ENCODE peak calls at places on chromosome 14, in seven cellular contexts. L, S, C, H, D, P and J are unnamed samples. For H3K9me3, the result is how much of the 10 kb centered on the place peaks cover.

GRCh38 chr14:51087024-51087423 is 7.9 kb downstream of the TRIM9 start:
- DNase-seq in L (no peak), S (peak), C (no peak), H (no peak), D (peak), P (no peak), J (peak)

GRCh38 chr14:96638041-96638855 is 136.1 kb downstream of the PAPOLA start:
- DNase-seq in L (no peak), S (no peak), C (no peak), H (no peak), D (no peak), P (no peak), J (no peak)

GRCh38 chr14:68897559-68898160 is 81.4 kb downstream of the ACTN1 start:
- DNase-seq in L (no peak), S (no peak), C (no peak), H (no peak), D (no peak), P (peak), J (no peak)

GRCh38 chr14:53638966-53639365 is 317.7 kb downstream of the BMP4 start:
- DNase-seq in L (no peak), S (peak), C (no peak), H (no peak), D (no peak), P (no peak), J (no peak)

GRCh38 chr14:91115986-91116385 is 2.1 kb downstream of the DGLUCY start:
- DNase-seq in L (peak), S (peak), C (peak), H (peak), D (no peak), P (no peak), J (no peak)

GRCh38 chr14:59277659-59278058 is 89.2 kb downstream of the DAAM1 start:
- DNase-seq in L (no peak), S (no peak), C (no peak), H (peak), D (no peak), P (no peak), J (no peak)

GRCh38 chr14:96940009-96940408 is 142.8 kb downstream of the VRK1 start:
- DNase-seq in L (no peak), S (peak), C (no peak), H (peak), D (no peak), P (no peak), J (peak)

GRCh38 chr14:68248481-68249255 is 429.1 kb downstream of the RAD51B start:
- DNase-seq in L (no peak), S (peak), C (peak), H (peak), D (peak), P (peak), J (no peak)

GRCh38 chr14:100532916-100533630 is 54.1 kb downstream of the BEGAIN start:
- DNase-seq in L (peak), S (no peak), C (no peak), H (no peak), D (no peak), P (peak), J (no peak)

GRCh38 chr14:58963873-58964597 is 224.4 kb upstream of the DAAM1 start:
- DNase-seq in L (no peak), S (no peak), C (no peak), H (no peak), D (no peak), P (no peak), J (no peak)

GRCh38 chr14:61129168-61129745 is 148.2 kb downstream of the SLC38A6 start:
- DNase-seq in L (no peak), S (peak), C (no peak), H (no peak), D (no peak), P (no peak), J (no peak)

GRCh38 chr14:97655169-97655948 is 858.2 kb downstream of the VRK1 start:
- DNase-seq in L (no peak), S (peak), C (no peak), H (peak), D (no peak), P (no peak), J (no peak)

GRCh38 chr14:99681101-99681831 is 2.8 kb upstream of the CYP46A1 start:
- DNase-seq in L (no peak), S (no peak), C (no peak), H (no peak), D (no peak), P (peak), J (no peak)

GRCh38 chr14:73718742-73719251 is 4.6 kb upstream of the PNMA1 start:
- DNase-seq in L (peak), S (no peak), C (no peak), H (no peak), D (no peak), P (peak), J (no peak)

GRCh38 chr14:92401561-92401960 is 78.6 kb downstream of the SLC24A4 start:
- DNase-seq in L (no peak), S (no peak), C (no peak), H (no peak), D (no peak), P (no peak), J (no peak)

GRCh38 chr14:77053046-77053841 is 24.7 kb upstream of the IRF2BPL start:
- DNase-seq in L (peak), S (no peak), C (peak), H (peak), D (no peak), P (peak), J (peak)

GRCh38 chr14:69662636-69663321 is 51.4 kb downstream of the SUSD6 start:
- DNase-seq in L (no peak), S (peak), C (no peak), H (no peak), D (no peak), P (no peak), J (no peak)

GRCh38 chr14:74622257-74622656 is 10.2 kb upstream of the LTBP2 start:
- DNase-seq in L (no peak), S (no peak), C (no peak), H (no peak), D (no peak), P (no peak), J (no peak)

GRCh38 chr14:54696998-54697397 is 130.1 kb downstream of the SAMD4A start:
- DNase-seq in L (no peak), S (no peak), C (no peak), H (no peak), D (no peak), P (no peak), J (no peak)

GRCh38 chr14:76352639-76353281 is 23.2 kb upstream of the ESRRB start:
- DNase-seq in L (peak), S (peak), C (peak), H (peak), D (peak), P (peak), J (peak)

GRCh38 chr14:61469771-61470170 is 148.4 kb downstream of the PRKCH start:
- DNase-seq in L (no peak), S (no peak), C (no peak), H (peak), D (no peak), P (no peak), J (no peak)

GRCh38 chr14:97218336-97218712 is 421.1 kb downstream of the VRK1 start:
- DNase-seq in L (no peak), S (no peak), C (no peak), H (no peak), D (no peak), P (no peak), J (no peak)

GRCh38 chr14:48857366-48857765 is 728.8 kb downstream of the RPS29 start:
- DNase-seq in L (no peak), S (no peak), C (no peak), H (peak), D (no peak), P (no peak), J (no peak)

GRCh38 chr14:75911883-75912282 is 69.9 kb downstream of the TGFB3 start:
- DNase-seq in L (no peak), S (no peak), C (no peak), H (no peak), D (no peak), P (no peak), J (no peak)

GRCh38 chr14:42676636-42677035 is 1070.0 kb downstream of the LRFN5 start:
- DNase-seq in L (no peak), S (no peak), C (no peak), H (no peak), D (no peak), P (no peak), J (no peak)

GRCh38 chr14:55073856-55074255 is 22.4 kb downstream of the MAPK1IP1L start:
- DNase-seq in L (no peak), S (peak), C (peak), H (no peak), D (no peak), P (no peak), J (no peak)

GRCh38 chr14:104093366-104094055 is 8.0 kb downstream of the ASPG start:
- DNase-seq in L (no peak), S (peak), C (no peak), H (peak), D (no peak), P (peak), J (no peak)

GRCh38 chr14:90642239-90642717 is 174.0 kb downstream of the TTC7B start:
- DNase-seq in L (no peak), S (no peak), C (peak), H (peak), D (no peak), P (no peak), J (no peak)

GRCh38 chr14:74612346-74613021 is 447 bp upstream of the LTBP2 start:
- DNase-seq in L (peak), S (peak), C (peak), H (peak), D (peak), P (peak), J (peak)

GRCh38 chr14:102508774-102509743 is 517 bp downstream of the ANKRD9 start:
- DNase-seq in L (peak), S (peak), C (peak), H (peak), D (no peak), P (peak), J (peak)

GRCh38 chr14:69879175-69880047 is at the start of gene SMOC1:
- DNase-seq in L (peak), S (no peak), C (peak), H (peak), D (peak), P (peak), J (peak)

GRCh38 chr14:23436327-23437141 is 1.1 kb upstream of the MYH7 start:
- DNase-seq in L (no peak), S (no peak), C (no peak), H (peak), D (no peak), P (no peak), J (no peak)

GRCh38 chr14:61562321-61563161 is 132.8 kb upstream of the HIF1A start:
- DNase-seq in L (peak), S (peak), C (peak), H (peak), D (peak), P (no peak), J (peak)

GRCh38 chr14:60649815-60650381 is 621 bp upstream of the SIX1 start:
- DNase-seq in L (no peak), S (peak), C (no peak), H (peak), D (no peak), P (no peak), J (peak)

GRCh38 chr14:72303930-72304329 is 371.7 kb downstream of the RGS6 start:
- DNase-seq in L (no peak), S (no peak), C (no peak), H (no peak), D (no peak), P (no peak), J (no peak)

GRCh38 chr14:29222671-29223268 is 456.2 kb downstream of the FOXG1 start:
- DNase-seq in L (peak), S (peak), C (peak), H (peak), D (no peak), P (no peak), J (peak)

GRCh38 chr14:19743256-19743655 is at the start of gene OR4Q3:
- DNase-seq in L (no peak), S (no peak), C (no peak), H (peak), D (no peak), P (no peak), J (no peak)
- H3K9me3 ChIP-seq in L (under half), S (under half), C (under half), H (under half), D (under half), P (under half), J (under half)

DNA sequence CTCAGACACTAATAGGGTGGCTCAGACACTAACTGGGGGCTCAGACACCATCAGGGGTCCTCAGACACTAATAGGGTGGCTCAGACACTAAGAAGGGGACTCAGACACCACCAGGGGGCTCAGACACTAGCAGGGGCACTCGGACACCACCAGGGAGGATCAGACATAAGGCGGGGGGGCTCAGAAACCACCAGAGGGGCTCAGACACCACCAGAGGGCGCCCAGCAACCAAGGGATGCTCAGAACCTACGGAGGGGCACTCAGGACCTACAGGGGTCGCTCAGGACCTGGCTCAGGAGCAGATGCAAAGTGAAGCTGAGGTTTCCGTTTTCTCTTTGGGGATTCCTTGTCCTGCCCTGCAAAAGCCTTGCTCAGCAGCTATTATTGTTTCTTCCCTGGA is 448.5 kb downstream of the TMEM121 start:
- DNase-seq in L (no peak), S (no peak), C (no peak), H (peak), D (no peak), P (no peak), J (peak)
- H3K9me3 ChIP-seq in L (under half), S (under half), C (under half), H (under half), D (under half), P (under half), J (under half)

DNA sequence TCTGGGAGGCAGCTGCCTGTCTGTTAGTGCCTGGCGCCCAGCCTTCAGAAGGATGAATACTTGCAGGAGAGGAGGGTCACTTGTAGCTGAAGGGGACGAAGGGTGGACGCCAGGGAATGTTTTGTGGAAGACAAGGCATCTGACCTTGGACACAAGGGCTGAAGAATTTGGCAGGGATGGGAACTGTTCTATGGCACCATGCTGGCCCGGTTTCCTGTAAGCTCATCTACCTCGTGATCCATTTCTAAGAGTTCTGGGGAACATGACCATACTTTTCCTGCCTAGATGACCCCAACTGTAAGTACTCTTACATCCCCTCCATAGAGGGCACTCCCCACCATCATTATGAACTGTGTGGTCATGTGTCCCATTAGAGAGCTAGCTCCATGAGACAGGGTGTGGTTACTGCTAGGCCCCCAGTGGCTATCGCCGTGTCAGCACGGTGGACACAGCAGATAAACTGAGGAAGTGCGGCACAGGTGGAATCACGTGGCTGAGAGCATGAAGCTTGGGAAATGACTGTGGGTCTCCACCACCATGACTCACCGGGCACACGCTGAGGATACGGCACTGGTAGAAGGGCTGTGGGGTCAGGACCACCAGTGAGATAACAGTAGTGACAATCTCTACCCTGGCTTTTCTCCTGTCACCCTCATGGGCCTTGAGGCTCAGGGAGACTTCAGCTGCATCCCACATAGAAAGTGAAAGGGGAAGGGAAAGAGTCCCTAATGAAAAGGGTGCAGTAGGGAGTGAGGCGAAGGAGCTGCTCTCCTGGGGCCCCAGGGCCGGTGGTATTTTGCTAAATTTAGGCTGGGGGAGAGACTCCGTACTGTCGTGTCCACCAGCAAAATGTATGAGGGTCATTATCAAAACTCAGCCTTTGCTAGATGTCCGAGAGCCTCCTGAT is 252.6 kb downstream of the FOXN3 start:
- DNase-seq in L (no peak), S (no peak), C (no peak), H (no peak), D (no peak), P (no peak), J (no peak)
- H3K9me3 ChIP-seq in L (under half), S (under half), C (under half), H (under half), D (under half), P (under half), J (under half)

GRCh38 chr14:105854600-105855245 is 328.3 kb downstream of the TMEM121 start:
- DNase-seq in L (peak), S (no peak), C (no peak), H (no peak), D (no peak), P (no peak), J (no peak)

GRCh38 chr14:105855893-105856675 is 329.7 kb downstream of the TMEM121 start:
- DNase-seq in L (peak), S (no peak), C (no peak), H (no peak), D (no peak), P (peak), J (no peak)

GRCh38 chr14:105856676-105857222 is 330.4 kb downstream of the TMEM121 start:
- DNase-seq in L (no peak), S (no peak), C (no peak), H (no peak), D (no peak), P (no peak), J (no peak)

GRCh38 chr14:105853907-105854599 is 327.7 kb downstream of the TMEM121 start:
- DNase-seq in L (no peak), S (no peak), C (no peak), H (no peak), D (no peak), P (peak), J (no peak)

GRCh38 chr14:105855246-105855892 is 329.0 kb downstream of the TMEM121 start:
- DNase-seq in L (peak), S (no peak), C (no peak), H (no peak), D (no peak), P (peak), J (no peak)
- H3K9me3 ChIP-seq in L (under half), S (under half), C (under half), H (under half), D (under half), P (under half), J (under half)

DNA sequence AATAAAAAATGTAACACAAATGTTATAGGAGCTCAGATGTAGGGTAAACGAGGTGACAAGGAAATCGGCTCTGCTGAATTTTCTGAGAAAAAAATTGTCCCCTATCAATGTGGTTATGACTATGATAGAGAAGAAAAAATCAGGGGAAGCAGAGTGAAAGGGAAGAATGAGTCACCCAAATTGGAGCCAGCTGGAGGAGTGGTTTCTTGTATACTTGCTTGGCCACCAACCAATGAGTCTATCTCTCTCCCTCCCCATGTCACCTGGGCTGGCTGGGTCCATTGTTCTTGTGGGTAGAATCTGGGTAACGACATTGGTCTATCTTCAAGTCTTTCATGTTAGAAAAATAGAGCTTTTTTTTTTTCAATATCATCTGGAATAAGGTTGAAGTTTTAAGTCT is 196.6 kb upstream of the FLRT2 start:
- DNase-seq in L (peak), S (peak), C (peak), H (peak), D (no peak), P (no peak), J (peak)
- H3K9me3 ChIP-seq in L (under half), S (under half), C (under half), H (under half), D (under half), P (under half), J (under half)

DNA sequence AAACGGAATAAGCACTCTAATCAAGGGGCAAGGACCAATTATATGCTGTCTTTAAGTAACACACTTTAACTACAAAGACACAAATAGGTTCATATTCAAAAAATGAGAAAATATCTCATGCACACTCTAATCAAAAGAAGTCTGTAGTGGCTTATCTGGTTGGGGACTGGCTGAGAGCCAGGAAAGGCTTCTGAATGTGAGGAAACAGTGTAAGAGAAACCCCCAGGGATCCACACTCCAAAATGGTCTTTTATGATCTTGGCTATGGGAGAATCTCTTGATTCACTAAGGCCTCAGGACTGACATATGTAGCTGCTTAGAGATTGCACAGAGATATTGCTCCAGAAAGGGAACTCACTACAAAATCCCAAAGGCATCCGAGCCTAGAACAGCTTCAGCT is 10.3 kb downstream of the CTSG start:
- DNase-seq in L (no peak), S (no peak), C (no peak), H (peak), D (no peak), P (no peak), J (no peak)
- H3K9me3 ChIP-seq in L (under half), S (under half), C (under half), H (under half), D (under half), P (under half), J (under half)

GRCh38 chr14:105806568-105806967 is 280.2 kb downstream of the TMEM121 start:
- DNase-seq in L (no peak), S (no peak), C (no peak), H (no peak), D (no peak), P (no peak), J (no peak)

GRCh38 chr14:105805701-105806100 is 279.3 kb downstream of the TMEM121 start:
- DNase-seq in L (no peak), S (no peak), C (no peak), H (no peak), D (no peak), P (no peak), J (no peak)
- H3K9me3 ChIP-seq in L (under half), S (under half), C (under half), H (under half), D (under half), P (under half), J (under half)

GRCh38 chr14:105776924-105777323 is 250.5 kb downstream of the TMEM121 start:
- DNase-seq in L (no peak), S (no peak), C (no peak), H (no peak), D (no peak), P (no peak), J (no peak)
- H3K9me3 ChIP-seq in L (under half), S (under half), C (under half), H (under half), D (under half), P (under half), J (under half)

GRCh38 chr14:82270286-82270685 is 736.6 kb upstream of the SEL1L start:
- DNase-seq in L (no peak), S (no peak), C (no peak), H (no peak), D (no peak), P (no peak), J (no peak)
- H3K9me3 ChIP-seq in L (under half), S (under half), C (under half), H (under half), D (under half), P (under half), J (under half)

DNA sequence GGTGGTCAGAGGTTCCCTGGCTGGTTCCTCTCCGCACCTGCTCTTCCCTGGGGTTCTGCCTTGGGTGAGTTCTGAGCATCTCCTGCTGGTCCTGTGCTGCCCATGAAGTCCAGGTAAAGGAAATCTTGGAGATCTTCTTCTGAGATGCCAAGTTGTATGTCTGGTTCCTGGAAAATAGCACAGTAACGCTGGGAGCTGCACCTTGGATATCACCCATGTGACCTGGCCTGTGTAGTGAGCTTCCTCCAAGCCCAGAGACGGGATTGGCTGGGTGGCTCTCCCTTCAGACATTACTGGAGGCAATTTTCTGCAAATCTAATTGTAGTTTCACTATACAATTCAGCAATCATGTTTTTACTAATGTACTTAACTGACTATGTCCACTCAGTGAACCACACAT is 1281.1 kb downstream of the TMEM121 start:
- DNase-seq in L (no peak), S (no peak), C (no peak), H (no peak), D (no peak), P (no peak), J (no peak)
- H3K9me3 ChIP-seq in L (under half), S (under half), C (under half), H (under half), D (under half), P (under half), J (under half)